ENCODE peak calls at places on chromosome X, in four cellular contexts. R, I, A and B are unnamed samples.

GRCh38 chrX:119189586-119189985 is 46.5 kb upstream of the PGRMC1 start:
- DNase-seq in A (no peak), I (no peak), R (no peak), B (no peak)

GRCh38 chrX:41956027-41956426 is 32.7 kb upstream of the CASK start:
- DNase-seq in R (no peak), I (peak), A (no peak), B (peak)

GRCh38 chrX:9291666-9292065 is 173.2 kb upstream of the TBL1X start:
- DNase-seq in R (no peak), A (no peak), I (no peak), B (no peak)

GRCh38 chrX:95505721-95506120 is 1178.9 kb upstream of the DIAPH2 start:
- DNase-seq in I (no peak), A (no peak), R (no peak), B (peak)

GRCh38 chrX:11504234-11504633 is 161.5 kb downstream of the ARHGAP6 start:
- DNase-seq in A (no peak), R (no peak), I (no peak), B (peak)

GRCh38 chrX:19673334-19674040 is 158.2 kb upstream of the MAP3K15 start:
- DNase-seq in A (peak), R (no peak), I (no peak), B (no peak)

GRCh38 chrX:118983513-118983912 is 9.1 kb downstream of the LONRF3 start:
- DNase-seq in I (no peak), R (no peak), A (no peak), B (no peak)

GRCh38 chrX:129577473-129577872 is 37.4 kb downstream of the OCRL start:
- DNase-seq in A (peak), I (peak), R (no peak), B (peak)

GRCh38 chrX:77415161-77415560 is 32.0 kb upstream of the FGF16 start:
- DNase-seq in I (no peak), A (no peak), R (no peak), B (no peak)

GRCh38 chrX:45329217-45329616 is 128.5 kb upstream of the DIPK2B start:
- DNase-seq in A (no peak), R (no peak), I (no peak), B (no peak)

DNA sequence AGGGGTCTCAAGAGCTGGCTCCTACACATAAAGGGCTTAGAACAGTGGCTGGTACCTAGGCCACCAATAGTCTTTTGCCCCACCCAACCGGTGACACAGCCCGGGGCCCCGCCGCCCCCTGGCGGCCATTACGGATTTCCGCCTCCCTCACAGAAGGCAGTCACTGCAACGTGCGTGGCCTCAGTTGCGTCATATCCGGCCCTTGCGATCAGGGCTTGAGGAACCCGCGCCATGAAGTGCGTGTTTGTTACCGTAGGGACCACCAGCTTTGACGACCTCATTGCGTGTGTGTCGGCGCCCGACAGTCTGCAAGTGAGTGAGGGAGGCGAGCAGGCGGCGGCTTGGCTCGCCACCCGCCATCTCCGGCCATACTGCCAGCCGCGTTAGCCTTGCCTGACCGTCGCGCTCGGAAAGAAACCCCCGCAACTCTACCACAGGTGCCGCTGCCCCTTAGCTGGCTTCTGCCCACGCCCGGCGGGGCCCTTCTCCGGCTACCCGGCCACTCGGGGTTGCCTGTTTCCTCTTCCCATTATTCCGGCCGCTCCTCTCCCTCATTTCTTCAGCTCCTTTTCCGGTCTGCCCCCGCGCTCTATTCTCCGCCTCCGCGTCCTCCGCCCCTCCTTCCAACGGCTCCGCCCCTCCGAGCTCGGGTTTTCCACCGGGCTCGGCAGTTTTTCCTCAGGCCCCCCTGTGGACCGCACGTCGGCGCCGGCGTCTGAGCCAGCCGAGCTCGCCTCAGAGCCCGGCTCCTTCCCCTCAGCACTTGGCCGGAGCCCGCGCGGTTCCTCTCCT is at the start of gene ALG13:
- DNase-seq in I (peak), A (peak), R (peak), B (peak)
- TF ChIP-seq POLR2A in I (peak), A (peak), R (peak), B (peak)

GRCh38 chrX:115560978-115561604 is at the start of gene PLS3:
- DNase-seq in A (peak), I (no peak), R (no peak), B (no peak)
- TF ChIP-seq POLR2A in A (peak), I (no peak), R (peak), B (no peak)

GRCh38 chrX:56728752-56729151 is 291 bp upstream of the NBDY start:
- DNase-seq in I (peak), R (peak), A (peak), B (peak)

GRCh38 chrX:56727531-56727930 is 1.5 kb upstream of the NBDY start:
- DNase-seq in A (no peak), I (no peak), R (no peak), B (no peak)

GRCh38 chrX:56728321-56728720 is 722 bp upstream of the NBDY start:
- DNase-seq in R (no peak), I (no peak), A (no peak), B (no peak)

GRCh38 chrX:56726609-56727008 is 2.4 kb upstream of the NBDY start:
- DNase-seq in R (no peak), A (peak), I (peak), B (peak)

DNA sequence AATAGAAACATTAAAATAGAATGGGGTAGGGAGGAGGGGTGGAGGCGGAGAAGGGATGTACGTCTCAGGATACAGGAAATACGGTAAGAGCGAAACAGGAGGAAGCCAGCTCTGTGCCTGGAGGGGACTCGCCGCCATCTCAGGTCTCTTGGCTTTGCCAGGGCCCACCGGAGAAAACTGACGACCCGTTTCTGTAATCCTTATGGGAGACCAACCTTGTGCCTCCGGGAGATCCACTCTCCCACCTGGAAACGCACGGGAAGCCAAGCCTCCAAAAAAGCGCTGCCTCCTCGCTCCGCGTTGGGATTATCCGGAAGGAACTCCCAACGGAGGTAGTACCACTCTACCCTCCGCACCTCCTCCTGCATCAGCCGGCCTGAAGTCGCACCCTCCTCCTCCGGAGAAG is at the start of gene NBDY:
- DNase-seq in I (peak), R (peak), A (peak), B (peak)
- TF ChIP-seq POLR2A in I (no peak), R (peak), A (peak), B (peak)

GRCh38 chrX:47232197-47232802 is 509 bp upstream of the USP11 start:
- DNase-seq in I (no peak), A (no peak), R (no peak), B (no peak)

GRCh38 chrX:47234583-47234982 is 1.8 kb downstream of the USP11 start:
- DNase-seq in I (no peak), R (no peak), A (peak), B (no peak)

GRCh38 chrX:47231167-47231566 is 1.6 kb upstream of the USP11 start:
- DNase-seq in A (no peak), I (no peak), R (no peak), B (no peak)

GRCh38 chrX:47233333-47234113 is 714 bp downstream of the USP11 start:
- DNase-seq in R (peak), I (peak), A (peak), B (peak)

GRCh38 chrX:47232803-47233332 is at the start of gene USP11:
- DNase-seq in A (peak), I (peak), R (peak), B (peak)
- TF ChIP-seq POLR2A in A (peak), I (peak), R (peak), B (peak)

GRCh38 chrX:12949927-12950656 is 24.8 kb upstream of the TMSB4X start:
- DNase-seq in A (peak), I (peak), R (peak), B (peak)
- TF ChIP-seq POLR2A in A (peak), I (no peak), R (no peak), B (no peak)

DNA sequence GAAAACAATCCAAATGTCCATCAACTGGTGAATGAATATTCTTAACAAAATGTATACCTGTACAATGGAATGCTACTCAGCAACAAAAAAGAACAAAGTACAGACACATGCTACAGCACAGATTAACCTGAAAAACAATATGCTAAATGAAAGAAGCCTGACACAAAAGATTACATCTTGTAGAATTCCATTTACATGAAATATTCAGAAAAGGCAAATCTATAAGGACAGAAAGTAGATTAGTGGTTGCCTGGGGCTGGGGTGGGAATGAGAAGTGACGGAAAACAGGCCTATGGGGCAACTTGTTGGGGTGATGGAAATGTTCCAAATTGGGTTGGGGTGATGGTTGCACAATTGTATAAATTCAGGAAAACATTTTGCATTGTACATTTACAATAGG is 219.1 kb upstream of the GPC4 start:
- DNase-seq in I (no peak), R (no peak), A (no peak), B (no peak)
- TF ChIP-seq POLR2A in I (no peak), R (no peak), A (no peak), B (no peak)

GRCh38 chrX:15674514-15674898 is 9.9 kb upstream of the CLTRN start:
- DNase-seq in A (peak), R (peak), I (peak), B (no peak)
- TF ChIP-seq POLR2A in A (no peak), R (no peak), I (no peak), B (no peak)

DNA sequence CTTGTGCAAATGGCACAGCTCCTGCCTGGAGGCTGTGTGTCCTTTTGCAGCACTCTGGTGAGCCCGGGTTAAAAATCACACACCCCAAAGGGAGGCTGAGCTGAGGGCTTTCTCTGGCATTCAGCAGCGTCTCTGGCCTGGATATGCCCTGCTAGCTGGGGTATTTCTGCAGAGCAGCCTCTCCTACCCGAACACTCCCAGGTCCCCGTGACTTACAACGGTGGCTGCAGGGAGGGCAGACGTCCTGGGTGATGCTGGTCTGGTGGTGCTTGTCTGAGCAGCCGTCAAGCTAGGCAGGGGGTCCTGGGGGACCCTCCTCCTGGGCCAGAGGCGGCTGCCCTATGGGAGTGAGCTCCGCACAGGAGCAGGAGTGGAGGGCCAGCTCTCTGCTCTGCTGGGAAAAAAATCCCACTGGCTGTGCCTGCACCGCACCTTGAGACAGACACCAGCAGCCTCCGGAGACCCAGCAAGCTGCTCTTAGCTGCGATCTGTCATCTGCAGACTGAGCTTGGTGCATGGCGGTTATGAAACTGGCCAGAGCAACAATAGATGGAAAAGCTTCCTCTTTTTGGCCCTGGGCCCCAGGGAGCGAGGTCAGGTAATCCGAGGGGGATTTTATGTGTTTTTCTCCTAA is 41.3 kb upstream of the ASMTL start:
- DNase-seq in R (peak), I (no peak), A (no peak), B (no peak)
- TF ChIP-seq POLR2A in R (no peak), I (no peak), A (no peak), B (no peak)

GRCh38 chrX:154355776-154356140 is 18.7 kb downstream of the FLNA start:
- DNase-seq in I (no peak), A (no peak), R (no peak), B (no peak)
- TF ChIP-seq POLR2A in I (no peak), A (no peak), R (no peak), B (no peak)